ENCODE peak calls at places on chromosomes 13 and 19, in ten cellular contexts. Z is effector CD4-positive, alpha-beta T cell; Y is CD8-positive, alpha-beta T cell; C is cardiac septum; J is nephron progenitor cell; E is lower leg skin; A is activated CD4-positive, alpha-beta T cell treated with anti-CD3 and anti-CD28 coated beads, Interleukin-2, amount 10 ng/mL, durations not matched to agents 7 days and 5 days; X is heart left ventricle; K is T-helper 9 cell; Q is HCEC 1CT. O is an unnamed sample.

GRCh38 chr13:48775804-48776203 is 122.1 kb downstream of the CYSLTR2 start:
- DNase-seq in Z (no peak), Y (no peak), C (no peak), K (no peak), J (no peak), E (no peak), Q (peak), A (no peak), X (no peak), O (no peak)

GRCh38 chr13:27821566-27821965 is 29.3 kb downstream of the GSX1 start:
- DNase-seq in E (no peak), J (no peak), Q (no peak), C (no peak), Z (no peak), X (no peak), K (no peak), A (no peak), Y (no peak), O (no peak)

GRCh38 chr13:32067149-32067961 is 35.8 kb downstream of the FRY start:
- DNase-seq in Z (no peak), X (no peak), C (no peak), J (no peak), K (no peak), Y (no peak), A (no peak), E (no peak), Q (no peak), O (no peak)

GRCh38 chr19:10262771-10263170 is 8.1 kb upstream of the ICAM1 start:
- DNase-seq in C (no peak), Q (no peak), E (no peak), X (no peak), K (no peak), Z (no peak), A (no peak), Y (no peak), J (no peak), O (no peak)

GRCh38 chr13:27309967-27310598 is 39.5 kb downstream of the RASL11A start:
- DNase-seq in C (no peak), Q (peak), K (no peak), J (no peak), Y (no peak), Z (no peak), X (no peak), A (no peak), E (no peak), O (no peak)

GRCh38 chr13:37345869-37346268 is 240.4 kb upstream of the CSNK1A1L start:
- DNase-seq in K (no peak), X (no peak), J (no peak), C (no peak), E (no peak), Q (no peak), Z (no peak), A (no peak), Y (no peak), O (no peak)

GRCh38 chr13:102136735-102137296 is 265.0 kb downstream of the FGF14 start:
- DNase-seq in J (no peak), E (no peak), A (no peak), Q (no peak), Z (no peak), Y (no peak), K (no peak), X (no peak), C (no peak), O (no peak)

GRCh38 chr13:26839682-26840081 is 79.1 kb upstream of the GPR12 start:
- DNase-seq in Y (no peak), Q (no peak), E (no peak), C (peak), K (no peak), Z (no peak), A (no peak), X (no peak), J (no peak), O (no peak)

GRCh38 chr13:73708393-73708985 is 425.7 kb downstream of the KLF12 start:
- DNase-seq in C (no peak), K (peak), J (peak), A (peak), X (no peak), Q (peak), Y (peak), Z (peak), E (peak), O (peak)

GRCh38 chr13:77513719-77514335 is 21.7 kb upstream of the SCEL start:
- DNase-seq in Y (no peak), J (no peak), E (no peak), A (no peak), Z (no peak), X (no peak), C (no peak), Q (no peak), K (no peak), O (no peak)

GRCh38 chr19:14786421-14786851 is 8.1 kb upstream of the ADGRE2 start:
- DNase-seq in Y (no peak), E (no peak), K (no peak), J (peak), C (no peak), Q (no peak), A (no peak), Z (no peak), X (peak), O (no peak)

GRCh38 chr19:34189917-34190425 is 17.7 kb downstream of the LSM14A start:
- DNase-seq in Z (no peak), E (no peak), Y (no peak), X (no peak), A (no peak), Q (no peak), K (no peak), C (no peak), J (no peak), O (no peak)

GRCh38 chr19:56111601-56112312 is 9.3 kb downstream of the ZNF787 start:
- DNase-seq in A (peak), E (no peak), Y (peak), X (peak), J (no peak), Q (no peak), Z (no peak), C (peak), K (no peak), O (no peak)

GRCh38 chr19:41997121-41997850 is 3.3 kb upstream of the ATP1A3 start:
- DNase-seq in J (peak), A (peak), K (peak), Y (no peak), X (peak), C (no peak), Z (peak), Q (peak), E (no peak), O (no peak)

GRCh38 chr13:107466326-107466725 is 749.0 kb downstream of the LIG4 start:
- DNase-seq in K (no peak), X (no peak), A (no peak), J (no peak), Y (no peak), Z (no peak), E (no peak), Q (peak), C (no peak), O (no peak)

GRCh38 chr19:33477781-33478180 is 43.8 kb downstream of the PEPD start:
- DNase-seq in Y (no peak), C (peak), K (no peak), J (no peak), Z (no peak), Q (no peak), E (no peak), X (no peak), A (no peak), O (no peak)

GRCh38 chr13:32229443-32229842 is 85.7 kb downstream of the ZAR1L start:
- DNase-seq in J (no peak), E (no peak), C (no peak), K (no peak), A (no peak), Q (no peak), X (no peak), Z (no peak), Y (no peak), O (no peak)

GRCh38 chr13:104140557-104140956 is 1074.3 kb upstream of the SLC10A2 start:
- DNase-seq in K (no peak), A (no peak), Y (no peak), E (no peak), Q (no peak), X (no peak), Z (no peak), J (no peak), C (no peak), O (no peak)

GRCh38 chr19:19997656-19998268 is 41.5 kb downstream of the ZNF682 start:
- DNase-seq in E (no peak), X (peak), Z (peak), J (peak), C (no peak), K (peak), A (peak), Y (peak), Q (no peak), O (peak)

GRCh38 chr13:19818223-19818842 is 35.6 kb upstream of the PSPC1 start:
- DNase-seq in E (no peak), C (peak), Z (peak), J (peak), X (no peak), Q (no peak), K (peak), Y (no peak), A (peak), O (peak)

GRCh38 chr13:97116754-97117153 is 105.4 kb upstream of the MBNL2 start:
- DNase-seq in X (no peak), Y (no peak), J (no peak), Z (no peak), E (no peak), Q (peak), C (no peak), A (no peak), K (no peak), O (no peak)

GRCh38 chr13:36418022-36418805 is 14.1 kb upstream of the CCNA1 start:
- DNase-seq in Z (no peak), A (no peak), Q (peak), X (no peak), K (no peak), Y (no peak), C (no peak), J (no peak), E (no peak), O (no peak)

GRCh38 chr13:26707122-26708006 is 53.2 kb downstream of the GPR12 start:
- DNase-seq in Y (peak), A (peak), C (no peak), E (no peak), X (no peak), K (peak), Q (peak), Z (no peak), J (peak), O (peak)

GRCh38 chr13:50712469-50712868 is 131.0 kb downstream of the DLEU7 start:
- DNase-seq in K (no peak), Q (no peak), Z (no peak), X (no peak), Y (no peak), E (no peak), A (no peak), C (no peak), J (no peak), O (no peak)